ENCODE peak calls at places on chromosomes 6 and 20, in five cellular contexts. T, C, J, Q and P are unnamed samples.

GRCh38 chr6:43604174-43604573 is 24.9 kb downstream of the GTPBP2 start:
- DNase-seq in Q (no peak), T (no peak), C (peak; percentile 83), J (no peak), P (no peak)

GRCh38 chr6:137690721-137691120 is 176.3 kb upstream of the TNFAIP3 start:
- DNase-seq in J (no peak), Q (no peak), C (no peak), T (no peak), P (no peak)

GRCh38 chr6:107670792-107671199 is 153.3 kb downstream of the SCML4 start:
- DNase-seq in Q (no peak), T (peak; percentile 89), C (peak; percentile 52), J (no peak), P (no peak)

GRCh38 chr6:37137201-37137880 is 32.6 kb upstream of the PIM1 start:
- DNase-seq in C (peak; percentile 96), T (no peak), Q (no peak), J (peak; percentile 98), P (no peak)

GRCh38 chr6:18861182-18861581 is 474.0 kb downstream of the RNF144B start:
- DNase-seq in J (no peak), C (no peak), T (no peak), Q (no peak), P (no peak)

GRCh38 chr6:142942805-142943227 is 2.2 kb downstream of the HIVEP2 start:
- DNase-seq in T (peak; percentile 63), C (peak; percentile 57), Q (peak; percentile 36), J (peak; percentile 64), P (peak; percentile 12)

GRCh38 chr6:75788894-75789293 is 39.9 kb downstream of the MYO6 start:
- DNase-seq in T (no peak), Q (no peak), C (no peak), J (no peak), P (no peak)

GRCh38 chr6:15401769-15402250 is 155.9 kb downstream of the JARID2 start:
- DNase-seq in J (no peak), Q (no peak), T (no peak), C (no peak), P (no peak)

GRCh38 chr20:31838646-31839292 is 6.6 kb downstream of the FOXS1 start:
- DNase-seq in J (no peak), C (peak; percentile 38), T (peak; percentile 74), Q (no peak), P (no peak)

GRCh38 chr6:166763606-166764472 is 136.8 kb upstream of the RPS6KA2 start:
- DNase-seq in Q (no peak), C (no peak), J (no peak), T (peak; percentile 94), P (no peak)

GRCh38 chr6:167934426-167934864 is 63.0 kb upstream of the KIF25 start:
- DNase-seq in T (no peak), J (no peak), Q (no peak), C (no peak), P (no peak)

GRCh38 chr6:160132776-160133338 is 11.2 kb downstream of the SLC22A1 start:
- DNase-seq in C (peak; percentile 55), T (no peak), J (no peak), Q (no peak), P (no peak)

GRCh38 chr6:75618437-75618836 is 16.8 kb downstream of the SENP6 start:
- DNase-seq in J (no peak), Q (no peak), C (no peak), T (no peak), P (no peak)

GRCh38 chr6:145895802-145896201 is 68.4 kb downstream of the SHPRH start:
- DNase-seq in Q (no peak), C (peak; percentile 36), J (peak; percentile 47), T (no peak), P (no peak)

GRCh38 chr20:29313481-29313880 is 1944.0 kb upstream of the DEFB115 start:
- DNase-seq in T (no peak), Q (no peak), J (no peak), C (no peak), P (no peak)

GRCh38 chr20:20890751-20891150 is 178.3 kb upstream of the RALGAPA2 start:
- DNase-seq in J (no peak), Q (no peak), C (no peak), T (no peak), P (no peak)

GRCh38 chr20:61761453-61762207 is 304.1 kb downstream of the TAF4 start:
- DNase-seq in C (no peak), Q (no peak), T (no peak), J (no peak), P (peak; percentile 42)

GRCh38 chr20:10560681-10561080 is 113.1 kb downstream of the JAG1 start:
- DNase-seq in J (no peak), Q (no peak), T (no peak), C (no peak), P (no peak)

GRCh38 chr6:47478233-47479155 is 905 bp downstream of the CD2AP start:
- DNase-seq in T (no peak), C (peak; percentile 39), Q (no peak), J (peak; percentile 58), P (peak; percentile 11)

GRCh38 chr6:138110229-138110628 is 3.0 kb upstream of the PERP start:
- DNase-seq in T (no peak), Q (no peak), J (no peak), C (no peak), P (no peak)